ENCODE peak calls at places on chromosomes 11 and 22, in four cellular contexts. F is type B pancreatic cell, H is K562, N is AG09319. V is an unnamed sample.

GRCh38 chr11:19988598-19988997 is 171.7 kb downstream of the DBX1 start:
- DNase-seq in N (peak; percentile 61), F (no peak), H (no peak), V (no peak)

GRCh38 chr22:35547993-35548761 is 7.5 kb downstream of the RASD2 start:
- DNase-seq in F (no peak), N (no peak), H (peak; percentile 20), V (no peak)

GRCh38 chr11:76918941-76919386 is 58.2 kb downstream of the ACER3 start:
- DNase-seq in F (no peak), H (peak; percentile 78), N (peak; percentile 58), V (no peak)

GRCh38 chr22:24728790-24729637 is 45.5 kb downstream of the PIWIL3 start:
- DNase-seq in N (no peak), F (no peak), H (peak; percentile 95), V (no peak)

GRCh38 chr11:128956401-128957203 is 13.9 kb upstream of the TP53AIP1 start:
- DNase-seq in N (peak; percentile 34), F (no peak), H (peak; percentile 59), V (no peak)

GRCh38 chr22:21009638-21010425 is 5.1 kb upstream of the P2RX6 start:
- DNase-seq in F (no peak), N (no peak), H (peak; percentile 86), V (no peak)

GRCh38 chr11:60767388-60767811 is 10.7 kb downstream of the MS4A15 start:
- DNase-seq in F (no peak), H (peak; percentile 66), N (no peak), V (peak; percentile 50)

GRCh38 chr11:15006139-15006759 is 34.1 kb upstream of the CALCA start:
- DNase-seq in H (peak; percentile 59), N (no peak), F (no peak), V (no peak)

GRCh38 chr22:18068381-18068988 is 9.3 kb upstream of the PEX26 start:
- DNase-seq in H (no peak), F (no peak), N (no peak), V (no peak)

GRCh38 chr11:46237248-46238077 is 40.0 kb upstream of the CREB3L1 start:
- DNase-seq in F (no peak), N (peak; percentile 51), H (peak; percentile 97), V (peak; percentile 67)

GRCh38 chr22:19941365-19942070 is at the start of the genes COMT and TXNRD2:
- DNase-seq in F (no peak), N (no peak), H (peak; percentile 96), V (peak; percentile 62)

GRCh38 chr22:48345631-48346030 is 1482.0 kb downstream of the BRD1 start:
- DNase-seq in F (no peak), N (no peak), H (no peak), V (no peak)

GRCh38 chr11:26227311-26227710 is 104.6 kb upstream of the ANO3 start:
- DNase-seq in H (no peak), F (no peak), N (peak; percentile 91), V (no peak)

GRCh38 chr11:33724644-33725035 is 11.6 kb downstream of the CD59 start:
- DNase-seq in N (no peak), F (no peak), H (no peak), V (no peak)

GRCh38 chr11:133228406-133229330 is 303.6 kb downstream of the OPCML start:
- DNase-seq in N (no peak), F (no peak), H (no peak), V (peak; percentile 67)

GRCh38 chr22:24417901-24418641 is 9.3 kb upstream of the ADORA2A start:
- DNase-seq in N (no peak), H (no peak), F (no peak), V (no peak)

GRCh38 chr11:127073621-127074020 is 73.1 kb upstream of the KIRREL3 start:
- DNase-seq in F (no peak), H (no peak), N (no peak), V (no peak)

GRCh38 chr11:7775689-7776088 is 21.1 kb downstream of the OR5P2 start:
- DNase-seq in F (no peak), H (no peak), N (no peak), V (no peak)

GRCh38 chr22:47612136-47612910 is 849.9 kb downstream of the TBC1D22A start:
- DNase-seq in H (no peak), F (no peak), N (no peak), V (no peak)

GRCh38 chr11:94154095-94154856 is 25.6 kb downstream of the PANX1 start:
- DNase-seq in N (no peak), H (no peak), F (no peak), V (no peak)

GRCh38 chr11:117588166-117588810 is 208.7 kb downstream of the DSCAML1 start:
- DNase-seq in F (no peak), N (no peak), H (no peak), V (no peak)

GRCh38 chr11:128603752-128604472 is 16.6 kb upstream of the ETS1 start:
- DNase-seq in F (no peak), N (no peak), H (no peak), V (no peak)

GRCh38 chr11:118437736-118438125 is 1.4 kb downstream of the KMT2A start:
- DNase-seq in F (no peak), H (peak; percentile 74), N (no peak), V (peak; percentile 74)

GRCh38 chr22:39151329-39151975 is 1.0 kb downstream of the CBX7 start:
- DNase-seq in F (no peak), H (no peak), N (no peak), V (no peak)

GRCh38 chr22:42929838-42930155 is 72.7 kb upstream of the ARFGAP3 start:
- DNase-seq in N (no peak), H (no peak), F (no peak), V (no peak)

GRCh38 chr22:42931421-42932196 is 74.5 kb upstream of the ARFGAP3 start:
- DNase-seq in H (no peak), N (no peak), F (no peak), V (no peak)

GRCh38 chr22:42932197-42932519 is 75.1 kb upstream of the ARFGAP3 start:
- DNase-seq in N (no peak), F (no peak), H (no peak), V (no peak)

GRCh38 chr22:42928969-42929837 is 72.1 kb upstream of the ARFGAP3 start:
- DNase-seq in H (no peak), N (no peak), F (no peak), V (no peak)

GRCh38 chr22:42930810-42931420 is 73.8 kb upstream of the ARFGAP3 start:
- DNase-seq in H (no peak), F (no peak), N (no peak), V (no peak)
- TF ChIP-seq CTCF in H (no peak), F (no peak), N (peak; percentile 9), V (no peak)

DNA sequence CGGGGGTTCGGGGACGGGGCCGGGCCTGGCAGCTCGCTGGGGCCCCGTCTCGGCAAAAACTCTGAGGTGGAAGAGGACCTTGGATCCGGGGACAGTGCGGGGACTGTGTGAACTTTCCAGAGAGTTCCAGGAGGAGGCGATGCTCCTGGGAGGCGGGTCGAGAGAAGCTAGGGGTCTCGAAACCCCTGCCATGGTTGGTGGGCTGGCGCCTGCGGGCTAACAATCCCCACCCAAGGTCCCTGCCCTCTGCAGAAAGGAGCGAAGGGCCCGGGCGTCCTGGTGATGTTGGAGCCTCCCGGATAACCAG is 4.7 kb upstream of the GRK2 start:
- DNase-seq in F (no peak), N (no peak), H (no peak), V (no peak)
- TF ChIP-seq CTCF in F (peak; percentile 38), N (peak; percentile 26), H (no peak), V (no peak)

DNA sequence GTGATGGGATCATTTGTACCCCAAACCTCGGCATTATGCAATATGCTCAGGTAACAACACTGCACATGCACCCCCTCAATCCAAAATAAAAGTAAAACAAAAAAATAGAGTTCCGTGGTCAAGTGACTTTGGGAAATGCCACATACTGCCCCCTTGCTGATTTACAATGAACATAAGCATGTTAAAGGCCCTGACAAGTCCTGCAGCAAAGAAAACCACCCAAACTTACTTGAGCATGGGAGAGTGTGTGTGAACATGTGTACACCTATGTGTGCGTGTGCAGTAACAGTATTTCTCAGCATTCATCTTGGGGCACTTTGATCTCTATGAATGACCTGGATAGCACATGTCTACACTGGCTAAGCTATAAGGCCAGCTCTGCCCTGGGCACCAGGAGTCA is 15.8 kb upstream of the IGSF22 start:
- DNase-seq in F (no peak), H (no peak), N (no peak), V (no peak)
- TF ChIP-seq CTCF in F (no peak), H (no peak), N (no peak), V (no peak)

DNA sequence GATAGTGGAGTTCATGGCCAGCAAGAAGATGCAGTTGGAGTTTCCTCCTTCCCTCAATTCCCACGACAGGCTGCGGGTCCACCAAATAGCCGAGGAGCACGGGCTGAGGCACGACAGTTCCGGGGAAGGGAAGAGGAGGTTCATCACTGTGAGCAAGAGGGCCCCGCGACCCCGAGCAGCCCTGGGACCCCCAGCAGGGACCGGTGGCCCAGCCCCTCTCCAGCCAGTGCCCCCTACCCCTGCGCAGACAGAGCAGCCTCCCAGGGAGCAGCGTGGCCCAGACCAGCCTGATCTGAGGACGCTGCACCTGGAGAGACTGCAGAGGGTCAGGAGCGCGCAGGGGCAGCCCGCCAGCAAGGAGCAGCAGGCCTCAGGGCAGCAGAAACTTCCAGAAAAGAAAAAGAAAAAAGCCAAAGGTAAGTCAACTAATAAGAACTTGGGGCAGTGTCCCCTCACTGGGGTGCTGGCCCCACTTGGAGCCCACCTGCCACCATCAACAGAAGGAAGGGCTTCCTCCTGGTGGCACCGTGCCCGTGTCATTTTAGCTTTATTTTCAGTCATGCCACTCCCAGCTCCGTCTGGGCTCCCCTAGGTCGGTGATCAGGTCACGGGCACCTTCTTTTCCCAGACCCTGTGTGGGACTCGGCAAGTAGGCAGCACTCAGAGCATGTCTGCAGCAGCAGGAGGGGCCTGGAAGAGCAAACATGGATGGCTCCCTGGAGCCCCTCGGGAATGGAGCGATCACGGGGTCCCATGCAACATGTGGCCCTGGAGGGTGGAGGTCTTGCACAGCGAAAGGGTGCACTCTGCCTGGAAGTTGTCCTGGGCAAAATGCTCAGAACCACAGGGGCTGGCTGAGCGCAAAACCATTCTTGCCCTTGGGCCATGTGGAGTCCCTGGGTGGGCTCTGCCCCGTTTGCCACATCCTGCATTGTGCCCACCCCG is 33.3 kb downstream of the IGHMBP2 start:
- DNase-seq in F (no peak), H (no peak), N (no peak), V (no peak)
- TF ChIP-seq CTCF in F (no peak), H (no peak), N (no peak), V (no peak)

DNA sequence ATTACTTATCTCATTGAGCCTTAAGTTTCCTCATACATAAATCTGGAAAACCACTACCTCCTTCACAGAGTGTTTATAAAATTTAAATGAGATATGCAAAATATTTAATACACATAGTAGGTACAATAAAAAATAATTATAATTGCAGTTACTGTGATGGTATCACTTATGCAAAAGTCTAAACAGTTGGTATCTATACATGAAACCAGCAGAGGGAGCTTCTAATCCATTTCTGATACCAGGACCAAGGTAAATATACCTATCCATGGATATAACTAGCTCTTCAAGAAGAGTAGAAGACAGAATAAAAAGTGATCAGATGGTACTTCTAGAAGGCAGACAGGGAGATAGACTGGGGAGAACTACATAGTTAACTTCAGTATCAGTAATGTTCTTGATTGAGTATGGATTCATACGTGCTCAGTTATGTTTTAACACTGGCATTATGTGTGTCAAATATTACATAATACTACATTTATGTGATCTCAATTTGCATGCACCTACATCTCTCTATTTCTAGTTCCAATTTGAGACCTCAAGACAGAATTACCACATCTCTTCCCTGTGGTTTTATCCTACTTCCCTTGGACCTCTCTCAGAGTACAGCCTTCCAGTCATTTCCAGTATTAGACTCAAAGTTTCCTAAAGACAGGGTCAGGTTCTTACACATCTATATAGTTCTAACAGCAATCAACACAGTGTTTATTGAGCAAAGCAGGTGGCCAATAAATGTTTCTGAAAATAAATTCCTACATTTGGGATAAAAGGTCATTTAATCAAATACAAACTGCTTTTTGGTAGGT is 13.7 kb upstream of the TSG101 start:
- DNase-seq in F (no peak), H (peak; percentile 31), N (no peak), V (no peak)
- TF ChIP-seq CTCF in F (peak; percentile 69), H (peak; percentile 31), N (peak; percentile 27), V (no peak)

GRCh38 chr11:104997288-104997687 is 25.7 kb downstream of the CASP5 start:
- DNase-seq in N (no peak), H (no peak), F (no peak), V (no peak)
- TF ChIP-seq CTCF in N (no peak), H (no peak), F (no peak), V (no peak)